ENCODE peak calls at places on chromosomes 12 and 14, in seven cellular contexts. E, U, B, D, V, M and Z are unnamed samples. For H3K4me1, the result is how much of the 10 kb centered on the place peaks cover.

GRCh38 chr14:92633274-92633616 is 115.2 kb downstream of the LGMN start:
- DNase-seq in E (peak), U (no peak), B (no peak), D (no peak), V (no peak), M (no peak), Z (no peak)

GRCh38 chr12:50055831-50056628 is 1.4 kb upstream of the ASIC1 start:
- DNase-seq in E (no peak), U (peak), B (peak), D (no peak), V (peak), M (peak), Z (peak)

GRCh38 chr14:100881211-100882025 is 22.1 kb downstream of the RTL1 start:
- DNase-seq in E (peak), U (no peak), B (no peak), D (no peak), V (no peak), M (no peak), Z (no peak)

GRCh38 chr14:22320353-22320733 is 268.7 kb downstream of the DAD1 start:
- DNase-seq in E (no peak), U (no peak), B (no peak), D (no peak), V (no peak), M (no peak), Z (no peak)

GRCh38 chr12:1465990-1466389 is 128.4 kb downstream of the FBXL14 start:
- DNase-seq in E (no peak), U (no peak), B (no peak), D (no peak), V (no peak), M (no peak), Z (no peak)

GRCh38 chr14:91987192-91987591 is 39.7 kb upstream of the FBLN5 start:
- DNase-seq in E (no peak), U (no peak), B (no peak), D (no peak), V (no peak), M (no peak), Z (no peak)

GRCh38 chr14:105498430-105499255 is 7.6 kb downstream of the TEDC1 start:
- DNase-seq in E (peak), U (no peak), B (no peak), D (peak), V (no peak), M (no peak), Z (no peak)

GRCh38 chr14:58690801-58691516 is 53.2 kb downstream of the DACT1 start:
- DNase-seq in E (peak), U (no peak), B (no peak), D (no peak), V (peak), M (peak), Z (no peak)

GRCh38 chr14:60514378-60515243 is 5.7 kb downstream of the SIX6 start:
- DNase-seq in E (peak), U (no peak), B (no peak), D (no peak), V (peak), M (no peak), Z (no peak)

GRCh38 chr12:69052613-69053408 is 119.8 kb upstream of the CPM start:
- DNase-seq in E (no peak), U (no peak), B (peak), D (no peak), V (no peak), M (no peak), Z (peak)

GRCh38 chr14:74882103-74882920 is 596 bp downstream of the DLST start:
- DNase-seq in E (peak), U (peak), B (peak), D (peak), V (peak), M (peak), Z (peak)

GRCh38 chr12:102299731-102300130 is 102.1 kb upstream of the PMCH start:
- DNase-seq in E (no peak), U (no peak), B (no peak), D (no peak), V (no peak), M (no peak), Z (no peak)

GRCh38 chr12:13581031-13581430 is 384.5 kb downstream of the EMP1 start:
- DNase-seq in E (no peak), U (no peak), B (no peak), D (no peak), V (no peak), M (no peak), Z (no peak)

GRCh38 chr12:2243275-2243674 is 190.5 kb downstream of the CACNA1C start:
- DNase-seq in E (no peak), U (no peak), B (peak), D (no peak), V (no peak), M (no peak), Z (no peak)

GRCh38 chr12:67909681-67910080 is 79.6 kb upstream of the IFNG-AS1 start:
- DNase-seq in E (no peak), U (no peak), B (peak), D (no peak), V (no peak), M (no peak), Z (no peak)

GRCh38 chr12:53805801-53806200 is 54.0 kb upstream of the CISTR start:
- DNase-seq in E (no peak), U (no peak), B (peak), D (no peak), V (no peak), M (no peak), Z (no peak)

GRCh38 chr12:22494319-22494718 is 50.0 kb downstream of the C2CD5 start:
- DNase-seq in E (no peak), U (no peak), B (no peak), D (no peak), V (no peak), M (no peak), Z (no peak)

GRCh38 chr14:23030936-23031335 is 3.8 kb downstream of the PSMB5 start:
- DNase-seq in E (no peak), U (no peak), B (peak), D (no peak), V (no peak), M (no peak), Z (no peak)

GRCh38 chr12:114931025-114931424 is 247.1 kb upstream of the TBX3 start:
- DNase-seq in E (no peak), U (no peak), B (no peak), D (no peak), V (no peak), M (no peak), Z (no peak)

GRCh38 chr12:106861984-106862894 is 87.8 kb downstream of the RIC8B start:
- DNase-seq in E (no peak), U (no peak), B (peak), D (no peak), V (no peak), M (no peak), Z (no peak)

GRCh38 chr14:77872971-77873370 is 73.1 kb downstream of the ADCK1 start:
- DNase-seq in E (no peak), U (no peak), B (no peak), D (no peak), V (no peak), M (no peak), Z (peak)

GRCh38 chr14:100955201-100955600 is 51.7 kb upstream of the RTL1 start:
- DNase-seq in E (no peak), U (no peak), B (peak), D (no peak), V (no peak), M (no peak), Z (no peak)

GRCh38 chr12:108566452-108566851 is 4.1 kb downstream of the ISCU start:
- DNase-seq in E (no peak), U (no peak), B (no peak), D (no peak), V (no peak), M (peak), Z (no peak)

GRCh38 chr14:40987481-40987880 is 619.2 kb upstream of the LRFN5 start:
- DNase-seq in E (no peak), U (no peak), B (no peak), D (no peak), V (no peak), M (no peak), Z (no peak)

GRCh38 chr12:76649091-76649490 is 89.5 kb upstream of the OSBPL8 start:
- DNase-seq in E (no peak), U (no peak), B (no peak), D (no peak), V (no peak), M (no peak), Z (no peak)

GRCh38 chr14:60161176-60162107 is 3.8 kb downstream of the DHRS7 start:
- DNase-seq in E (no peak), U (no peak), B (peak), D (peak), V (no peak), M (no peak), Z (peak)

GRCh38 chr12:75007133-75007532 is 202.5 kb downstream of the KCNC2 start:
- DNase-seq in E (no peak), U (no peak), B (no peak), D (no peak), V (no peak), M (no peak), Z (no peak)

GRCh38 chr12:131536337-131536736 is 174.6 kb upstream of the SFSWAP start:
- DNase-seq in E (no peak), U (peak), B (no peak), D (no peak), V (no peak), M (no peak), Z (no peak)

GRCh38 chr12:19316420-19316819 is 122.9 kb upstream of the AEBP2 start:
- DNase-seq in E (no peak), U (no peak), B (peak), D (no peak), V (no peak), M (no peak), Z (no peak)

DNA sequence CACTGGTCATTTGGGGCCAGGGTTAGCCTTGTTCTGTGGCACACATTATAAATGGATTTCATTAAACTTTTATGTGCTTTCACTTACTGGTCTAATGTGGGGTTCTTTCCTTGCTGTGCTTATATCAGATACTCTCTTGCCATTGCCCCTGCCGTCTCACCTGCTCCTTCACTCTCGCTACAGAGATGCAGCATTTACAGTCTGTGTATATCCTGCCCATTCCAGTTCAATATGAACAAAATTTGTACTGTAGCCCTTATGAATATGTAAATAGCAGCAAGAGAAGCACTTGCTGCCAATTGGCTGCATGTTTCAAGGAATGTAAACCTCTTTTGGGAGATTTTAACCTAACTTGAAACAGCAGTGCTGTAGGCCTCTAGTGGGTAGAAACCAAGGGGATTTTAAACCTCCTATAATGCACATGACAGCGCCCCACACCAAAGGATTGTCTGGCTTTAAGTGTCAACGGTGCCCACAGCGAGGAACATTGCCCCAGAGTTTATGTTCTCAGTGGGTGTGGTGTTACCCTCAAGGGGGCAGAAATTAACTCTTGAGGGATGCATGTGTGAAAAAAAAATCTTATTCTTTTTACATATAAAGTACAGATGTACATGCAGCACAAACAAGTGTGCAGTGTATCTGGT is 19.1 kb downstream of the PCNX1 start:
- DNase-seq in E (no peak), U (no peak), B (no peak), D (no peak), V (no peak), M (no peak), Z (no peak)
- H3K4me1 ChIP-seq in E (under half), U (half or more), B (under half), D (under half), V (under half), M (under half), Z (under half)

GRCh38 chr14:56004807-56005579 is 113.2 kb upstream of the PELI2 start:
- DNase-seq in E (no peak), U (no peak), B (peak), D (no peak), V (peak), M (peak), Z (peak)
- H3K4me3 ChIP-seq in E (peak), U (no peak), B (peak), D (peak), V (no peak), M (no peak), Z (no peak)

GRCh38 chr12:80939231-80939950 is 1.7 kb upstream of the LIN7A start:
- DNase-seq in E (no peak), U (no peak), B (no peak), D (no peak), V (no peak), M (no peak), Z (no peak)
- H3K27ac ChIP-seq in E (peak), U (no peak), B (no peak), D (no peak), V (no peak), M (no peak), Z (no peak)

DNA sequence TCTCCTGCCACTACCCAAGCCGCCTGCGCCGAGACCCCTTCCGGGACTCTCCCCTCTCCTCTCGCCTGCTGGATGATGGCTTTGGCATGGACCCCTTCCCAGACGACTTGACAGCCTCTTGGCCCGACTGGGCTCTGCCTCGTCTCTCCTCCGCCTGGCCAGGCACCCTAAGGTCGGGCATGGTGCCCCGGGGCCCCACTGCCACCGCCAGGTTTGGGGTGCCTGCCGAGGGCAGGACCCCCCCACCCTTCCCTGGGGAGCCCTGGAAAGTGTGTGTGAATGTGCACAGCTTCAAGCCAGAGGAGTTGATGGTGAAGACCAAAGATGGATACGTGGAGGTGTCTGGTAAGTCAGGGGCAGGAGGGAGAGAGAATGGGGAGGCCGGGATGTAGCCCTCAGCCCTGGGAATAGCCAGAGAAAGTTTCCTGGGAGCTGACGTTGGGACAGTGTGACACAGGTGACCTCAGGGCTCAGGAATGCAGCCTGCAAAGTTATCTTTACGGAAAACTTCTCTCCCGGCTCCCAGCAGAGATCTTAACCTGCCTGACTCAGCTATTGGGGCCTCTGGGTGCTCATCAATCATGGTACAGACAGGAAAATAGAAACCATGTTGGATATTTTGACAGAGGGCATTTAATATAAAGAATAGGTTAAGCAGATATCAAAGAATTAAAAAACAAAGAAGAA is 747 bp downstream of the HSPB8 start:
- DNase-seq in E (no peak), U (no peak), B (peak), D (peak), V (peak), M (no peak), Z (peak)
- H3K4me1 ChIP-seq in E (under half), U (under half), B (under half), D (half or more), V (under half), M (under half), Z (under half)

DNA sequence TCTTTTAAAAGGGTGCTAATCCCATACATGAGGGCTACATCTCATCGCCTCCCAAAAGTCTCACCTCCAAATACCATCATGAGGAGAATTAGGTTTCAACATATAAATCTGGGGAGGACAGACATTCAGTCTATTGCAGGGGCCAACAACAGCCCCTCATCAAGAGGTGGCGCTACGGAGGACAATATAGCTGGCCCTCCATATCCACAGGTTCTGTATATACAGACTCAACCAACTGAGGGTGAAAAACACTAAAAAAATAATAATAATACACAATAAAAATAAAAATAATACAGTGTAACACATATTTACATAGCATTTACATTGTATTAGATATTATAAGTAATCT is 19.1 kb upstream of the PCNX1 start:
- DNase-seq in E (no peak), U (no peak), B (no peak), D (no peak), V (no peak), M (no peak), Z (no peak)
- H3K4me3 ChIP-seq in E (no peak), U (no peak), B (no peak), D (no peak), V (no peak), M (no peak), Z (no peak)

GRCh38 chr12:4483885-4484823 is 38.5 kb upstream of the FGF6 start:
- DNase-seq in E (no peak), U (no peak), B (no peak), D (no peak), V (no peak), M (no peak), Z (peak)
- H3K27ac ChIP-seq in E (no peak), U (no peak), B (no peak), D (no peak), V (no peak), M (no peak), Z (no peak)

GRCh38 chr14:103391048-103391447 is 5.8 kb downstream of the MARK3 start:
- DNase-seq in E (no peak), U (peak), B (peak), D (no peak), V (peak), M (no peak), Z (no peak)
- H3K4me1 ChIP-seq in E (half or more), U (half or more), B (under half), D (half or more), V (under half), M (under half), Z (half or more)

GRCh38 chr12:79452906-79453305 is 237.9 kb downstream of the PAWR start:
- DNase-seq in E (no peak), U (no peak), B (no peak), D (no peak), V (no peak), M (no peak), Z (no peak)
- H3K4me3 ChIP-seq in E (no peak), U (no peak), B (no peak), D (no peak), V (no peak), M (no peak), Z (no peak)